ENCODE peak calls at places on chromosome 13, in seven cellular contexts. R, K, J, X, C, H and F are unnamed samples.

GRCh38 chr13:49858183-49858856 is 65.8 kb upstream of the KPNA3 start:
- DNase-seq in R (no peak), C (no peak), K (no peak), J (no peak), X (no peak), H (peak), F (no peak)

GRCh38 chr13:23790591-23791170 is 98.5 kb downstream of the MIPEP start:
- DNase-seq in K (no peak), R (no peak), J (no peak), C (no peak), H (no peak), X (no peak), F (no peak)

GRCh38 chr13:76882431-76882830 is 3.8 kb downstream of the KCTD12 start:
- DNase-seq in X (no peak), C (no peak), H (peak), J (no peak), R (no peak), K (no peak), F (no peak)

GRCh38 chr13:47277774-47278173 is 380.9 kb upstream of the HTR2A start:
- DNase-seq in K (no peak), H (no peak), R (no peak), X (no peak), C (no peak), J (no peak), F (no peak)

GRCh38 chr13:80463673-80464352 is 122.9 kb upstream of the SPRY2 start:
- DNase-seq in R (no peak), J (no peak), X (no peak), C (no peak), H (no peak), K (no peak), F (no peak)

GRCh38 chr13:85241045-85241444 is 558.2 kb downstream of the SLITRK6 start:
- DNase-seq in R (no peak), X (no peak), C (no peak), H (no peak), J (no peak), K (no peak), F (no peak)

GRCh38 chr13:107200491-107200890 is 632.6 kb upstream of the ARGLU1 start:
- DNase-seq in C (no peak), J (no peak), X (no peak), H (no peak), R (no peak), K (no peak), F (no peak)

GRCh38 chr13:41564046-41564445 is 106.7 kb downstream of the RGCC start:
- DNase-seq in X (no peak), C (no peak), R (no peak), K (no peak), H (no peak), J (no peak), F (no peak)

GRCh38 chr13:30616927-30617314 is 799 bp upstream of the USPL1 start:
- DNase-seq in K (peak), C (peak), J (peak), X (peak), R (peak), H (peak), F (no peak)

GRCh38 chr13:45439781-45440462 is 21.7 kb upstream of the SLC25A30 start:
- DNase-seq in K (no peak), R (no peak), X (no peak), J (no peak), C (no peak), H (no peak), F (no peak)

GRCh38 chr13:82165396-82166174 is 1716.7 kb downstream of the SLITRK1 start:
- DNase-seq in R (no peak), X (no peak), J (no peak), K (no peak), H (no peak), C (no peak), F (no peak)

GRCh38 chr13:114167445-114167844 is 11.6 kb upstream of the CFAP97D2 start:
- DNase-seq in K (no peak), J (no peak), X (no peak), R (no peak), H (peak), C (no peak), F (no peak)

GRCh38 chr13:30323524-30323923 is 16.2 kb upstream of the KATNAL1 start:
- DNase-seq in J (no peak), H (no peak), R (no peak), K (no peak), X (no peak), C (no peak), F (no peak)

GRCh38 chr13:51444922-51445321 is 7.9 kb downstream of the INTS6 start:
- DNase-seq in C (no peak), K (no peak), X (no peak), J (no peak), H (peak), R (no peak), F (no peak)

GRCh38 chr13:50720856-50721663 is 122.4 kb downstream of the DLEU7 start:
- DNase-seq in K (no peak), X (no peak), H (peak), R (no peak), C (no peak), J (no peak), F (no peak)

GRCh38 chr13:79943633-79944032 is 397.3 kb downstream of the SPRY2 start:
- DNase-seq in J (no peak), K (no peak), C (no peak), R (no peak), H (no peak), X (no peak), F (no peak)

GRCh38 chr13:71290963-71291937 is 575.8 kb downstream of the DACH1 start:
- DNase-seq in J (peak), H (peak), K (no peak), C (peak), X (no peak), R (peak), F (peak)

GRCh38 chr13:73335226-73335625 is 276.4 kb downstream of the KLF5 start:
- DNase-seq in R (no peak), X (no peak), H (peak), K (no peak), J (no peak), C (no peak), F (no peak)

GRCh38 chr13:27533155-27533643 is 82.8 kb upstream of the MTIF3 start:
- DNase-seq in R (peak), J (peak), K (peak), H (peak), C (peak), X (peak), F (peak)

GRCh38 chr13:102777716-102778115 is 4.1 kb upstream of the TEX30 start:
- DNase-seq in R (no peak), K (no peak), X (no peak), C (no peak), H (no peak), J (no peak), F (no peak)

GRCh38 chr13:100588350-100589177 is at the start of gene GGACT:
- DNase-seq in R (peak), X (peak), H (peak), K (peak), C (peak), J (peak), F (peak)

GRCh38 chr13:80040219-80040976 is 300.5 kb downstream of the SPRY2 start:
- DNase-seq in H (peak), J (no peak), R (no peak), X (no peak), C (no peak), K (no peak), F (no peak)

GRCh38 chr13:43763143-43763759 is 23.5 kb downstream of the ENOX1 start:
- DNase-seq in K (no peak), H (no peak), R (no peak), X (no peak), C (no peak), J (no peak), F (no peak)

GRCh38 chr13:79745141-79745540 is 264.2 kb downstream of the NDFIP2 start:
- DNase-seq in R (no peak), K (no peak), X (no peak), J (no peak), H (no peak), C (no peak), F (no peak)

GRCh38 chr13:66556306-66556705 is 673.8 kb downstream of the PCDH9 start:
- DNase-seq in C (no peak), X (no peak), R (no peak), H (no peak), K (no peak), J (no peak), F (no peak)

GRCh38 chr13:41694902-41695301 is 237.6 kb downstream of the RGCC start:
- DNase-seq in C (no peak), R (no peak), H (peak), K (no peak), J (no peak), X (no peak), F (no peak)

GRCh38 chr13:86729206-86729605 is 930.0 kb upstream of the SLITRK6 start:
- DNase-seq in K (no peak), H (no peak), J (no peak), X (no peak), C (no peak), R (no peak), F (no peak)

GRCh38 chr13:24306632-24307031 is 2.7 kb upstream of the C1QTNF9 start:
- DNase-seq in R (no peak), J (no peak), H (no peak), X (no peak), C (no peak), K (no peak), F (no peak)

GRCh38 chr13:97261254-97262015 is 39.3 kb downstream of the MBNL2 start:
- DNase-seq in R (peak), C (peak), H (no peak), J (no peak), X (no peak), K (no peak), F (no peak)